ENCODE peak calls at places on chromosome 4, in eight cellular contexts. One of them, this sample, is unnamed.

GRCh38 chr4:99013884-99014523 is 18.5 kb downstream of the METAP1 start:
- DNase-seq in lower leg skin: no peak
- DNase-seq in CD8-positive, alpha-beta T cell: no peak
- DNase-seq in astrocyte of the spinal cord: no peak
- DNase-seq in tibial nerve: no peak
- DNase-seq in fibroblast of the aortic adventitia: no peak
- DNase-seq in sigmoid colon: no peak
- DNase-seq in foreskin fibroblast: no peak
- DNase-seq in this sample: no peak

GRCh38 chr4:27056281-27056680 is 195.6 kb downstream of the STIM2 start:
- DNase-seq in lower leg skin: peak
- DNase-seq in CD8-positive, alpha-beta T cell: no peak
- DNase-seq in astrocyte of the spinal cord: no peak
- DNase-seq in tibial nerve: no peak
- DNase-seq in fibroblast of the aortic adventitia: no peak
- DNase-seq in sigmoid colon: no peak
- DNase-seq in foreskin fibroblast: no peak
- DNase-seq in this sample: no peak

GRCh38 chr4:151555151-151555945 is 146.4 kb downstream of the FHIP1A start:
- DNase-seq in lower leg skin: no peak
- DNase-seq in CD8-positive, alpha-beta T cell: no peak
- DNase-seq in astrocyte of the spinal cord: peak
- DNase-seq in tibial nerve: no peak
- DNase-seq in fibroblast of the aortic adventitia: no peak
- DNase-seq in sigmoid colon: no peak
- DNase-seq in foreskin fibroblast: no peak
- DNase-seq in this sample: peak

GRCh38 chr4:152448038-152448437 is 87.9 kb downstream of the FBXW7 start:
- DNase-seq in lower leg skin: no peak
- DNase-seq in CD8-positive, alpha-beta T cell: no peak
- DNase-seq in astrocyte of the spinal cord: no peak
- DNase-seq in tibial nerve: no peak
- DNase-seq in fibroblast of the aortic adventitia: no peak
- DNase-seq in sigmoid colon: no peak
- DNase-seq in foreskin fibroblast: no peak
- DNase-seq in this sample: no peak

GRCh38 chr4:15457401-15458201 is 12.1 kb upstream of the CC2D2A start:
- DNase-seq in lower leg skin: no peak
- DNase-seq in CD8-positive, alpha-beta T cell: no peak
- DNase-seq in astrocyte of the spinal cord: peak
- DNase-seq in tibial nerve: no peak
- DNase-seq in fibroblast of the aortic adventitia: peak
- DNase-seq in sigmoid colon: no peak
- DNase-seq in foreskin fibroblast: peak
- DNase-seq in this sample: peak

GRCh38 chr4:84319124-84319523 is 180.0 kb downstream of the NKX6-1 start:
- DNase-seq in lower leg skin: no peak
- DNase-seq in CD8-positive, alpha-beta T cell: no peak
- DNase-seq in astrocyte of the spinal cord: peak
- DNase-seq in tibial nerve: peak
- DNase-seq in fibroblast of the aortic adventitia: peak
- DNase-seq in sigmoid colon: no peak
- DNase-seq in foreskin fibroblast: no peak
- DNase-seq in this sample: peak

GRCh38 chr4:142660728-142661127 is 185.4 kb downstream of the INPP4B start:
- DNase-seq in lower leg skin: no peak
- DNase-seq in CD8-positive, alpha-beta T cell: no peak
- DNase-seq in astrocyte of the spinal cord: no peak
- DNase-seq in tibial nerve: no peak
- DNase-seq in fibroblast of the aortic adventitia: no peak
- DNase-seq in sigmoid colon: no peak
- DNase-seq in foreskin fibroblast: no peak
- DNase-seq in this sample: no peak

GRCh38 chr4:26141101-26141830 is 179.5 kb upstream of the RBPJ start:
- DNase-seq in lower leg skin: no peak
- DNase-seq in CD8-positive, alpha-beta T cell: no peak
- DNase-seq in astrocyte of the spinal cord: peak
- DNase-seq in tibial nerve: no peak
- DNase-seq in fibroblast of the aortic adventitia: no peak
- DNase-seq in sigmoid colon: no peak
- DNase-seq in foreskin fibroblast: peak
- DNase-seq in this sample: no peak

GRCh38 chr4:96407651-96408342 is 567.9 kb downstream of the PDHA2 start:
- DNase-seq in lower leg skin: no peak
- DNase-seq in CD8-positive, alpha-beta T cell: no peak
- DNase-seq in astrocyte of the spinal cord: peak
- DNase-seq in tibial nerve: no peak
- DNase-seq in fibroblast of the aortic adventitia: no peak
- DNase-seq in sigmoid colon: no peak
- DNase-seq in foreskin fibroblast: no peak
- DNase-seq in this sample: no peak

GRCh38 chr4:22897520-22898108 is 204.9 kb downstream of the GBA3 start:
- DNase-seq in lower leg skin: no peak
- DNase-seq in CD8-positive, alpha-beta T cell: no peak
- DNase-seq in astrocyte of the spinal cord: peak
- DNase-seq in tibial nerve: no peak
- DNase-seq in fibroblast of the aortic adventitia: peak
- DNase-seq in sigmoid colon: no peak
- DNase-seq in foreskin fibroblast: peak
- DNase-seq in this sample: peak

GRCh38 chr4:182752158-182752910 is 164.9 kb downstream of the DCTD start:
- DNase-seq in lower leg skin: no peak
- DNase-seq in CD8-positive, alpha-beta T cell: no peak
- DNase-seq in astrocyte of the spinal cord: peak
- DNase-seq in tibial nerve: no peak
- DNase-seq in fibroblast of the aortic adventitia: peak
- DNase-seq in sigmoid colon: no peak
- DNase-seq in foreskin fibroblast: peak
- DNase-seq in this sample: peak

GRCh38 chr4:137454767-137455166 is 77.5 kb downstream of the PCDH18 start:
- DNase-seq in lower leg skin: no peak
- DNase-seq in CD8-positive, alpha-beta T cell: no peak
- DNase-seq in astrocyte of the spinal cord: no peak
- DNase-seq in tibial nerve: no peak
- DNase-seq in fibroblast of the aortic adventitia: no peak
- DNase-seq in sigmoid colon: no peak
- DNase-seq in foreskin fibroblast: no peak
- DNase-seq in this sample: no peak

DNA sequence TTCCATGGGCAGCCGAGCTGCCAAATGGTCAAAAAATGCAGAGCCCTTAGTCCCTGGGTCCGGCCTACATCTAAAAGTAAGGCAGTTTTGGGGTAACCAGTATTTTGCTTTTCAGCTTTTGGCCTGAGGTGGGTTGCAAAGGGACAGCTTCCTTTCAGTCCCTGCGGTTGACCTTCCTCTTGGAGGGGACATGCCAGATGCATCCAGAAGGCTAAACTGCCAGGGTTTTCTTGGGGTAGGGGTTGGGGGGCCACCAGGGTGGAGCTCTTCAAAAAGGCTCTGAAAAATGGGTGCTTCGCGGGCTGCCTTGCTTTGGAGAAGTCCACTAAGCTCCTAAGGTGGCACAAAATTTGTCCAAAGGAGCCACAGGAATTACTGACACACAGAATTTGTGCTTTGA is 120.7 kb downstream of the UBE2K start:
- DNase-seq in lower leg skin: peak
- DNase-seq in CD8-positive, alpha-beta T cell: no peak
- DNase-seq in astrocyte of the spinal cord: no peak
- DNase-seq in tibial nerve: no peak
- DNase-seq in fibroblast of the aortic adventitia: no peak
- DNase-seq in sigmoid colon: no peak
- DNase-seq in foreskin fibroblast: no peak
- DNase-seq in this sample: no peak
- H3K4me3 ChIP-seq in lower leg skin: no peak
- H3K4me3 ChIP-seq in CD8-positive, alpha-beta T cell: no peak
- H3K4me3 ChIP-seq in astrocyte of the spinal cord: no peak
- H3K4me3 ChIP-seq in tibial nerve: no peak
- H3K4me3 ChIP-seq in fibroblast of the aortic adventitia: no peak
- H3K4me3 ChIP-seq in sigmoid colon: no peak
- H3K4me3 ChIP-seq in foreskin fibroblast: no peak
- H3K4me3 ChIP-seq in this sample: no peak

GRCh38 chr4:113179091-113179490 is 129.6 kb downstream of the ANK2 start:
- DNase-seq in lower leg skin: no peak
- DNase-seq in CD8-positive, alpha-beta T cell: no peak
- DNase-seq in astrocyte of the spinal cord: no peak
- DNase-seq in tibial nerve: no peak
- DNase-seq in fibroblast of the aortic adventitia: peak
- DNase-seq in sigmoid colon: no peak
- DNase-seq in foreskin fibroblast: peak
- DNase-seq in this sample: no peak
- TF ChIP-seq CTCF in lower leg skin: no peak
- TF ChIP-seq CTCF in CD8-positive, alpha-beta T cell: no peak
- TF ChIP-seq CTCF in astrocyte of the spinal cord: no peak
- TF ChIP-seq CTCF in tibial nerve: no peak
- TF ChIP-seq CTCF in fibroblast of the aortic adventitia: no peak
- TF ChIP-seq CTCF in sigmoid colon: no peak
- TF ChIP-seq CTCF in foreskin fibroblast: no peak
- TF ChIP-seq CTCF in this sample: no peak

GRCh38 chr4:42151568-42152506 is 618 bp downstream of the BEND4 start:
- DNase-seq in lower leg skin: no peak
- DNase-seq in CD8-positive, alpha-beta T cell: no peak
- DNase-seq in astrocyte of the spinal cord: no peak
- DNase-seq in tibial nerve: no peak
- DNase-seq in fibroblast of the aortic adventitia: no peak
- DNase-seq in sigmoid colon: no peak
- DNase-seq in foreskin fibroblast: peak
- DNase-seq in this sample: no peak
- H3K4me3 ChIP-seq in lower leg skin: no peak
- H3K4me3 ChIP-seq in CD8-positive, alpha-beta T cell: peak
- H3K4me3 ChIP-seq in astrocyte of the spinal cord: no peak
- H3K4me3 ChIP-seq in tibial nerve: peak
- H3K4me3 ChIP-seq in fibroblast of the aortic adventitia: peak
- H3K4me3 ChIP-seq in sigmoid colon: peak
- H3K4me3 ChIP-seq in foreskin fibroblast: no peak
- H3K4me3 ChIP-seq in this sample: no peak

DNA sequence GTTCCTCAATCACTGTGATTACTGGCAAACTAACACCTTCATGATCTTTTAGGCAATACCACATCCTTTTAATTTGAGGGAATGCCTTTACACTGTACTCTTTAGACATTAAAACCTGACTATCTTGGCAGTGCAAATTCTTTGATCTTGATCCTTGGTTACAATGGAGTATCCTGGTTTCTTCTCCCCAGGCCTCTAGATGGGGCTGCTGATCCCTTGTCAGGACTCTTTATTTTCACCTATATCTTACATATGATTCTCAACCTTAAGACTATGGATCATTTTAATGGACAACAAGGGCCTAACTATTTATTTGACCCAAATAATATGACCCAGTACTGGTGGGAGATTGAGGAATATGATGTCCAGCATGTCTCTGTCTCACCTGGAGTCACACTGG is 1005.5 kb upstream of the INTU start:
- DNase-seq in lower leg skin: no peak
- DNase-seq in CD8-positive, alpha-beta T cell: no peak
- DNase-seq in astrocyte of the spinal cord: peak
- DNase-seq in tibial nerve: no peak
- DNase-seq in fibroblast of the aortic adventitia: peak
- DNase-seq in sigmoid colon: no peak
- DNase-seq in foreskin fibroblast: peak
- DNase-seq in this sample: peak
- TF ChIP-seq CTCF in lower leg skin: no peak
- TF ChIP-seq CTCF in CD8-positive, alpha-beta T cell: no peak
- TF ChIP-seq CTCF in astrocyte of the spinal cord: peak
- TF ChIP-seq CTCF in tibial nerve: no peak
- TF ChIP-seq CTCF in fibroblast of the aortic adventitia: peak
- TF ChIP-seq CTCF in sigmoid colon: no peak
- TF ChIP-seq CTCF in foreskin fibroblast: peak
- TF ChIP-seq CTCF in this sample: peak

This sample was measured in bronchial epithelial cell.